ENCODE peak calls at places on chromosomes 16 and 17, in ten cellular contexts. One of them, this sample, is unnamed.

GRCh38 chr16:68592466-68593337 is 52.4 kb upstream of the CDH3 start:
- DNase-seq in CD8-positive, alpha-beta T cell: no peak
- DNase-seq in ELF-1: no peak
- DNase-seq in NCI-H1417: no peak
- DNase-seq in heart right ventricle: no peak
- DNase-seq in activated CD8-positive, alpha-beta memory T cell treated with anti-CD3 and anti-CD28 coated beads, Interleukin-2, amount 10 ng/mL, durations not matched to agents 7 days and 5 days: no peak
- DNase-seq in NCI-H774: no peak
- DNase-seq in retinal pigment epithelial cell: no peak
- DNase-seq in RWPE1: peak
- DNase-seq in activated gamma-delta T cell treated with Interleukin-2 at 50 U/mL for 16 hours: no peak
- DNase-seq in this sample: no peak

GRCh38 chr17:34797724-34798123 is 163.5 kb downstream of the CCT6B start:
- DNase-seq in CD8-positive, alpha-beta T cell: no peak
- DNase-seq in ELF-1: peak
- DNase-seq in NCI-H1417: no peak
- DNase-seq in heart right ventricle: peak
- DNase-seq in activated CD8-positive, alpha-beta memory T cell treated with anti-CD3 and anti-CD28 coated beads, Interleukin-2, amount 10 ng/mL, durations not matched to agents 7 days and 5 days: no peak
- DNase-seq in NCI-H774: no peak
- DNase-seq in retinal pigment epithelial cell: peak
- DNase-seq in RWPE1: peak
- DNase-seq in activated gamma-delta T cell treated with Interleukin-2 at 50 U/mL for 16 hours: no peak
- DNase-seq in this sample: no peak

GRCh38 chr17:70577456-70577855 is 408.1 kb downstream of the KCNJ2 start:
- DNase-seq in CD8-positive, alpha-beta T cell: no peak
- DNase-seq in ELF-1: no peak
- DNase-seq in NCI-H1417: no peak
- DNase-seq in heart right ventricle: no peak
- DNase-seq in activated CD8-positive, alpha-beta memory T cell treated with anti-CD3 and anti-CD28 coated beads, Interleukin-2, amount 10 ng/mL, durations not matched to agents 7 days and 5 days: no peak
- DNase-seq in NCI-H774: no peak
- DNase-seq in retinal pigment epithelial cell: no peak
- DNase-seq in RWPE1: no peak
- DNase-seq in activated gamma-delta T cell treated with Interleukin-2 at 50 U/mL for 16 hours: no peak
- DNase-seq in this sample: no peak

GRCh38 chr16:14283786-14284185 is 212.7 kb downstream of the MRTFB start:
- DNase-seq in CD8-positive, alpha-beta T cell: no peak
- DNase-seq in ELF-1: no peak
- DNase-seq in NCI-H1417: peak
- DNase-seq in heart right ventricle: no peak
- DNase-seq in activated CD8-positive, alpha-beta memory T cell treated with anti-CD3 and anti-CD28 coated beads, Interleukin-2, amount 10 ng/mL, durations not matched to agents 7 days and 5 days: no peak
- DNase-seq in NCI-H774: no peak
- DNase-seq in retinal pigment epithelial cell: no peak
- DNase-seq in RWPE1: no peak
- DNase-seq in activated gamma-delta T cell treated with Interleukin-2 at 50 U/mL for 16 hours: no peak
- DNase-seq in this sample: no peak

GRCh38 chr17:82241926-82242697 is 13.3 kb downstream of the SLC16A3 start:
- DNase-seq in CD8-positive, alpha-beta T cell: no peak
- DNase-seq in ELF-1: no peak
- DNase-seq in NCI-H1417: no peak
- DNase-seq in heart right ventricle: peak
- DNase-seq in activated CD8-positive, alpha-beta memory T cell treated with anti-CD3 and anti-CD28 coated beads, Interleukin-2, amount 10 ng/mL, durations not matched to agents 7 days and 5 days: no peak
- DNase-seq in NCI-H774: no peak
- DNase-seq in retinal pigment epithelial cell: no peak
- DNase-seq in RWPE1: no peak
- DNase-seq in activated gamma-delta T cell treated with Interleukin-2 at 50 U/mL for 16 hours: no peak
- DNase-seq in this sample: no peak

GRCh38 chr17:9120471-9120870 is 99.2 kb downstream of the NTN1 start:
- DNase-seq in CD8-positive, alpha-beta T cell: no peak
- DNase-seq in ELF-1: peak
- DNase-seq in NCI-H1417: no peak
- DNase-seq in heart right ventricle: no peak
- DNase-seq in activated CD8-positive, alpha-beta memory T cell treated with anti-CD3 and anti-CD28 coated beads, Interleukin-2, amount 10 ng/mL, durations not matched to agents 7 days and 5 days: no peak
- DNase-seq in NCI-H774: no peak
- DNase-seq in retinal pigment epithelial cell: no peak
- DNase-seq in RWPE1: no peak
- DNase-seq in activated gamma-delta T cell treated with Interleukin-2 at 50 U/mL for 16 hours: no peak
- DNase-seq in this sample: peak

GRCh38 chr16:82281544-82281943 is 111.5 kb upstream of the MPHOSPH6 start:
- DNase-seq in CD8-positive, alpha-beta T cell: no peak
- DNase-seq in ELF-1: no peak
- DNase-seq in NCI-H1417: no peak
- DNase-seq in heart right ventricle: no peak
- DNase-seq in activated CD8-positive, alpha-beta memory T cell treated with anti-CD3 and anti-CD28 coated beads, Interleukin-2, amount 10 ng/mL, durations not matched to agents 7 days and 5 days: no peak
- DNase-seq in NCI-H774: no peak
- DNase-seq in retinal pigment epithelial cell: no peak
- DNase-seq in RWPE1: no peak
- DNase-seq in activated gamma-delta T cell treated with Interleukin-2 at 50 U/mL for 16 hours: no peak
- DNase-seq in this sample: no peak

GRCh38 chr16:85567101-85567866 is 45.8 kb upstream of the GSE1 start:
- DNase-seq in CD8-positive, alpha-beta T cell: no peak
- DNase-seq in ELF-1: peak
- DNase-seq in NCI-H1417: no peak
- DNase-seq in heart right ventricle: no peak
- DNase-seq in activated CD8-positive, alpha-beta memory T cell treated with anti-CD3 and anti-CD28 coated beads, Interleukin-2, amount 10 ng/mL, durations not matched to agents 7 days and 5 days: no peak
- DNase-seq in NCI-H774: no peak
- DNase-seq in retinal pigment epithelial cell: no peak
- DNase-seq in RWPE1: no peak
- DNase-seq in activated gamma-delta T cell treated with Interleukin-2 at 50 U/mL for 16 hours: no peak
- DNase-seq in this sample: no peak

GRCh38 chr16:933581-933980 is 37.2 kb downstream of the LMF1 start:
- DNase-seq in CD8-positive, alpha-beta T cell: no peak
- DNase-seq in ELF-1: no peak
- DNase-seq in NCI-H1417: no peak
- DNase-seq in heart right ventricle: no peak
- DNase-seq in activated CD8-positive, alpha-beta memory T cell treated with anti-CD3 and anti-CD28 coated beads, Interleukin-2, amount 10 ng/mL, durations not matched to agents 7 days and 5 days: no peak
- DNase-seq in NCI-H774: no peak
- DNase-seq in retinal pigment epithelial cell: no peak
- DNase-seq in RWPE1: no peak
- DNase-seq in activated gamma-delta T cell treated with Interleukin-2 at 50 U/mL for 16 hours: no peak
- DNase-seq in this sample: no peak

GRCh38 chr16:57694556-57695377 is at the start of gene DRC7:
- DNase-seq in CD8-positive, alpha-beta T cell: no peak
- DNase-seq in ELF-1: peak
- DNase-seq in NCI-H1417: peak
- DNase-seq in heart right ventricle: no peak
- DNase-seq in activated CD8-positive, alpha-beta memory T cell treated with anti-CD3 and anti-CD28 coated beads, Interleukin-2, amount 10 ng/mL, durations not matched to agents 7 days and 5 days: peak
- DNase-seq in NCI-H774: peak
- DNase-seq in retinal pigment epithelial cell: no peak
- DNase-seq in RWPE1: peak
- DNase-seq in activated gamma-delta T cell treated with Interleukin-2 at 50 U/mL for 16 hours: no peak
- DNase-seq in this sample: peak

GRCh38 chr16:68296291-68296690 is 14.5 kb downstream of the SLC7A6OS start:
- DNase-seq in CD8-positive, alpha-beta T cell: no peak
- DNase-seq in ELF-1: no peak
- DNase-seq in NCI-H1417: no peak
- DNase-seq in heart right ventricle: peak
- DNase-seq in activated CD8-positive, alpha-beta memory T cell treated with anti-CD3 and anti-CD28 coated beads, Interleukin-2, amount 10 ng/mL, durations not matched to agents 7 days and 5 days: no peak
- DNase-seq in NCI-H774: no peak
- DNase-seq in retinal pigment epithelial cell: no peak
- DNase-seq in RWPE1: no peak
- DNase-seq in activated gamma-delta T cell treated with Interleukin-2 at 50 U/mL for 16 hours: no peak
- DNase-seq in this sample: no peak

GRCh38 chr17:49656247-49656646 is 21.6 kb downstream of the SPOP start:
- DNase-seq in CD8-positive, alpha-beta T cell: no peak
- DNase-seq in ELF-1: no peak
- DNase-seq in NCI-H1417: no peak
- DNase-seq in heart right ventricle: no peak
- DNase-seq in activated CD8-positive, alpha-beta memory T cell treated with anti-CD3 and anti-CD28 coated beads, Interleukin-2, amount 10 ng/mL, durations not matched to agents 7 days and 5 days: no peak
- DNase-seq in NCI-H774: no peak
- DNase-seq in retinal pigment epithelial cell: no peak
- DNase-seq in RWPE1: no peak
- DNase-seq in activated gamma-delta T cell treated with Interleukin-2 at 50 U/mL for 16 hours: no peak
- DNase-seq in this sample: no peak

GRCh38 chr16:69049146-69049545 is 56.3 kb upstream of the HAS3 start:
- DNase-seq in CD8-positive, alpha-beta T cell: no peak
- DNase-seq in ELF-1: no peak
- DNase-seq in NCI-H1417: no peak
- DNase-seq in heart right ventricle: no peak
- DNase-seq in activated CD8-positive, alpha-beta memory T cell treated with anti-CD3 and anti-CD28 coated beads, Interleukin-2, amount 10 ng/mL, durations not matched to agents 7 days and 5 days: no peak
- DNase-seq in NCI-H774: no peak
- DNase-seq in retinal pigment epithelial cell: peak
- DNase-seq in RWPE1: peak
- DNase-seq in activated gamma-delta T cell treated with Interleukin-2 at 50 U/mL for 16 hours: no peak
- DNase-seq in this sample: no peak

GRCh38 chr16:2715519-2715918 is 4.5 kb downstream of the PRSS27 start:
- DNase-seq in CD8-positive, alpha-beta T cell: peak
- DNase-seq in ELF-1: peak
- DNase-seq in NCI-H1417: no peak
- DNase-seq in heart right ventricle: peak
- DNase-seq in activated CD8-positive, alpha-beta memory T cell treated with anti-CD3 and anti-CD28 coated beads, Interleukin-2, amount 10 ng/mL, durations not matched to agents 7 days and 5 days: peak
- DNase-seq in NCI-H774: no peak
- DNase-seq in retinal pigment epithelial cell: no peak
- DNase-seq in RWPE1: peak
- DNase-seq in activated gamma-delta T cell treated with Interleukin-2 at 50 U/mL for 16 hours: peak
- DNase-seq in this sample: no peak

GRCh38 chr16:27748868-27749546 is 199.1 kb downstream of the KATNIP start:
- DNase-seq in CD8-positive, alpha-beta T cell: no peak
- DNase-seq in ELF-1: peak
- DNase-seq in NCI-H1417: peak
- DNase-seq in heart right ventricle: no peak
- DNase-seq in activated CD8-positive, alpha-beta memory T cell treated with anti-CD3 and anti-CD28 coated beads, Interleukin-2, amount 10 ng/mL, durations not matched to agents 7 days and 5 days: peak
- DNase-seq in NCI-H774: peak
- DNase-seq in retinal pigment epithelial cell: peak
- DNase-seq in RWPE1: peak
- DNase-seq in activated gamma-delta T cell treated with Interleukin-2 at 50 U/mL for 16 hours: peak
- DNase-seq in this sample: peak

GRCh38 chr17:12187658-12188057 is 167.0 kb downstream of the MAP2K4 start:
- DNase-seq in CD8-positive, alpha-beta T cell: no peak
- DNase-seq in ELF-1: no peak
- DNase-seq in NCI-H1417: no peak
- DNase-seq in heart right ventricle: no peak
- DNase-seq in activated CD8-positive, alpha-beta memory T cell treated with anti-CD3 and anti-CD28 coated beads, Interleukin-2, amount 10 ng/mL, durations not matched to agents 7 days and 5 days: no peak
- DNase-seq in NCI-H774: no peak
- DNase-seq in retinal pigment epithelial cell: no peak
- DNase-seq in RWPE1: no peak
- DNase-seq in activated gamma-delta T cell treated with Interleukin-2 at 50 U/mL for 16 hours: no peak
- DNase-seq in this sample: no peak

GRCh38 chr16:12229759-12230594 is 253.4 kb downstream of the SNX29 start:
- DNase-seq in CD8-positive, alpha-beta T cell: no peak
- DNase-seq in ELF-1: no peak
- DNase-seq in NCI-H1417: peak
- DNase-seq in heart right ventricle: no peak
- DNase-seq in activated CD8-positive, alpha-beta memory T cell treated with anti-CD3 and anti-CD28 coated beads, Interleukin-2, amount 10 ng/mL, durations not matched to agents 7 days and 5 days: no peak
- DNase-seq in NCI-H774: peak
- DNase-seq in retinal pigment epithelial cell: no peak
- DNase-seq in RWPE1: no peak
- DNase-seq in activated gamma-delta T cell treated with Interleukin-2 at 50 U/mL for 16 hours: no peak
- DNase-seq in this sample: no peak

GRCh38 chr16:14559809-14560227 is 70.2 kb downstream of the PARN start:
- DNase-seq in CD8-positive, alpha-beta T cell: no peak
- DNase-seq in ELF-1: no peak
- DNase-seq in NCI-H1417: no peak
- DNase-seq in heart right ventricle: no peak
- DNase-seq in activated CD8-positive, alpha-beta memory T cell treated with anti-CD3 and anti-CD28 coated beads, Interleukin-2, amount 10 ng/mL, durations not matched to agents 7 days and 5 days: no peak
- DNase-seq in NCI-H774: peak
- DNase-seq in retinal pigment epithelial cell: no peak
- DNase-seq in RWPE1: no peak
- DNase-seq in activated gamma-delta T cell treated with Interleukin-2 at 50 U/mL for 16 hours: no peak
- DNase-seq in this sample: no peak

GRCh38 chr17:44557653-44558285 is 485 bp downstream of the FZD2 start:
- DNase-seq in CD8-positive, alpha-beta T cell: no peak
- DNase-seq in ELF-1: peak
- DNase-seq in NCI-H1417: peak
- DNase-seq in heart right ventricle: peak
- DNase-seq in activated CD8-positive, alpha-beta memory T cell treated with anti-CD3 and anti-CD28 coated beads, Interleukin-2, amount 10 ng/mL, durations not matched to agents 7 days and 5 days: peak
- DNase-seq in NCI-H774: no peak
- DNase-seq in retinal pigment epithelial cell: no peak
- DNase-seq in RWPE1: no peak
- DNase-seq in activated gamma-delta T cell treated with Interleukin-2 at 50 U/mL for 16 hours: peak
- DNase-seq in this sample: no peak

GRCh38 chr17:8420041-8420934 is 15.4 kb upstream of the NDEL1 start:
- DNase-seq in CD8-positive, alpha-beta T cell: no peak
- DNase-seq in ELF-1: no peak
- DNase-seq in NCI-H1417: no peak
- DNase-seq in heart right ventricle: peak
- DNase-seq in activated CD8-positive, alpha-beta memory T cell treated with anti-CD3 and anti-CD28 coated beads, Interleukin-2, amount 10 ng/mL, durations not matched to agents 7 days and 5 days: no peak
- DNase-seq in NCI-H774: no peak
- DNase-seq in retinal pigment epithelial cell: no peak
- DNase-seq in RWPE1: no peak
- DNase-seq in activated gamma-delta T cell treated with Interleukin-2 at 50 U/mL for 16 hours: no peak
- DNase-seq in this sample: no peak

GRCh38 chr16:66430214-66430613 is 3.1 kb downstream of the BEAN1 start:
- DNase-seq in CD8-positive, alpha-beta T cell: no peak
- DNase-seq in ELF-1: no peak
- DNase-seq in NCI-H1417: no peak
- DNase-seq in heart right ventricle: no peak
- DNase-seq in activated CD8-positive, alpha-beta memory T cell treated with anti-CD3 and anti-CD28 coated beads, Interleukin-2, amount 10 ng/mL, durations not matched to agents 7 days and 5 days: no peak
- DNase-seq in NCI-H774: no peak
- DNase-seq in retinal pigment epithelial cell: no peak
- DNase-seq in RWPE1: no peak
- DNase-seq in activated gamma-delta T cell treated with Interleukin-2 at 50 U/mL for 16 hours: no peak
- DNase-seq in this sample: no peak

GRCh38 chr16:84643180-84643583 is 5.1 kb upstream of the KLHL36 start:
- DNase-seq in CD8-positive, alpha-beta T cell: no peak
- DNase-seq in ELF-1: peak
- DNase-seq in NCI-H1417: peak
- DNase-seq in heart right ventricle: peak
- DNase-seq in activated CD8-positive, alpha-beta memory T cell treated with anti-CD3 and anti-CD28 coated beads, Interleukin-2, amount 10 ng/mL, durations not matched to agents 7 days and 5 days: no peak
- DNase-seq in NCI-H774: no peak
- DNase-seq in retinal pigment epithelial cell: no peak
- DNase-seq in RWPE1: peak
- DNase-seq in activated gamma-delta T cell treated with Interleukin-2 at 50 U/mL for 16 hours: no peak
- DNase-seq in this sample: no peak

GRCh38 chr17:80545499-80545826 is 825 bp downstream of the RPTOR start:
- DNase-seq in CD8-positive, alpha-beta T cell: no peak
- DNase-seq in ELF-1: peak
- DNase-seq in NCI-H1417: no peak
- DNase-seq in heart right ventricle: no peak
- DNase-seq in activated CD8-positive, alpha-beta memory T cell treated with anti-CD3 and anti-CD28 coated beads, Interleukin-2, amount 10 ng/mL, durations not matched to agents 7 days and 5 days: no peak
- DNase-seq in NCI-H774: no peak
- DNase-seq in retinal pigment epithelial cell: no peak
- DNase-seq in RWPE1: peak
- DNase-seq in activated gamma-delta T cell treated with Interleukin-2 at 50 U/mL for 16 hours: no peak
- DNase-seq in this sample: no peak

This sample was measured in HCT116.